ENCODE peak calls at places on chromosomes 4 and X, in eight cellular contexts. One of them, this sample, is unnamed.

GRCh38 chr4:57064811-57065711 is 45.1 kb downstream of the IGFBP7 start:
- DNase-seq in heart right ventricle: peak
- DNase-seq in GM12864: no peak
- DNase-seq in coronary artery: peak
- DNase-seq in suprapubic skin: no peak
- DNase-seq in HepG2: no peak
- DNase-seq in OCI-LY7: no peak
- DNase-seq in astrocyte of the cerebellum: peak
- DNase-seq in this sample: peak

GRCh38 chrX:133314297-133314696 is 96.1 kb upstream of the TFDP3 start:
- DNase-seq in heart right ventricle: no peak
- DNase-seq in GM12864: no peak
- DNase-seq in coronary artery: no peak
- DNase-seq in suprapubic skin: no peak
- DNase-seq in HepG2: no peak
- DNase-seq in OCI-LY7: no peak
- DNase-seq in astrocyte of the cerebellum: no peak
- DNase-seq in this sample: no peak

GRCh38 chr4:7725951-7726350 is 213.7 kb downstream of the AFAP1 start:
- DNase-seq in heart right ventricle: peak
- DNase-seq in GM12864: no peak
- DNase-seq in coronary artery: no peak
- DNase-seq in suprapubic skin: no peak
- DNase-seq in HepG2: no peak
- DNase-seq in OCI-LY7: no peak
- DNase-seq in astrocyte of the cerebellum: no peak
- DNase-seq in this sample: no peak

GRCh38 chrX:22748093-22748999 is 251.4 kb upstream of the DDX53 start:
- DNase-seq in heart right ventricle: peak
- DNase-seq in GM12864: no peak
- DNase-seq in coronary artery: no peak
- DNase-seq in suprapubic skin: no peak
- DNase-seq in HepG2: peak
- DNase-seq in OCI-LY7: peak
- DNase-seq in astrocyte of the cerebellum: peak
- DNase-seq in this sample: peak

GRCh38 chr4:70705856-70706461 is 15.8 kb upstream of the RUFY3 start:
- DNase-seq in heart right ventricle: no peak
- DNase-seq in GM12864: no peak
- DNase-seq in coronary artery: no peak
- DNase-seq in suprapubic skin: no peak
- DNase-seq in HepG2: no peak
- DNase-seq in OCI-LY7: no peak
- DNase-seq in astrocyte of the cerebellum: no peak
- DNase-seq in this sample: peak

GRCh38 chr4:74996996-74997395 is 64.1 kb downstream of the PARM1 start:
- DNase-seq in heart right ventricle: no peak
- DNase-seq in GM12864: no peak
- DNase-seq in coronary artery: no peak
- DNase-seq in suprapubic skin: no peak
- DNase-seq in HepG2: no peak
- DNase-seq in OCI-LY7: no peak
- DNase-seq in astrocyte of the cerebellum: no peak
- DNase-seq in this sample: no peak

GRCh38 chr4:110305455-110305854 is 107.0 kb upstream of the ELOVL6 start:
- DNase-seq in heart right ventricle: no peak
- DNase-seq in GM12864: no peak
- DNase-seq in coronary artery: no peak
- DNase-seq in suprapubic skin: no peak
- DNase-seq in HepG2: no peak
- DNase-seq in OCI-LY7: no peak
- DNase-seq in astrocyte of the cerebellum: no peak
- DNase-seq in this sample: no peak

GRCh38 chr4:169005453-169006099 is 4.5 kb downstream of the CBR4 start:
- DNase-seq in heart right ventricle: no peak
- DNase-seq in GM12864: no peak
- DNase-seq in coronary artery: no peak
- DNase-seq in suprapubic skin: no peak
- DNase-seq in HepG2: peak
- DNase-seq in OCI-LY7: peak
- DNase-seq in astrocyte of the cerebellum: no peak
- DNase-seq in this sample: no peak

GRCh38 chr4:102575369-102576129 is 74.4 kb downstream of the NFKB1 start:
- DNase-seq in heart right ventricle: no peak
- DNase-seq in GM12864: no peak
- DNase-seq in coronary artery: no peak
- DNase-seq in suprapubic skin: no peak
- DNase-seq in HepG2: peak
- DNase-seq in OCI-LY7: no peak
- DNase-seq in astrocyte of the cerebellum: peak
- DNase-seq in this sample: no peak

GRCh38 chr4:53635697-53636483 is 44.6 kb upstream of the LNX1 start:
- DNase-seq in heart right ventricle: no peak
- DNase-seq in GM12864: no peak
- DNase-seq in coronary artery: no peak
- DNase-seq in suprapubic skin: no peak
- DNase-seq in HepG2: no peak
- DNase-seq in OCI-LY7: no peak
- DNase-seq in astrocyte of the cerebellum: no peak
- DNase-seq in this sample: no peak

GRCh38 chr4:26385690-26386089 is 64.9 kb downstream of the RBPJ start:
- DNase-seq in heart right ventricle: no peak
- DNase-seq in GM12864: no peak
- DNase-seq in coronary artery: no peak
- DNase-seq in suprapubic skin: no peak
- DNase-seq in HepG2: no peak
- DNase-seq in OCI-LY7: no peak
- DNase-seq in astrocyte of the cerebellum: no peak
- DNase-seq in this sample: no peak

GRCh38 chrX:11944486-11944885 is 186.4 kb downstream of the MSL3 start:
- DNase-seq in heart right ventricle: no peak
- DNase-seq in GM12864: no peak
- DNase-seq in coronary artery: no peak
- DNase-seq in suprapubic skin: no peak
- DNase-seq in HepG2: no peak
- DNase-seq in OCI-LY7: peak
- DNase-seq in astrocyte of the cerebellum: peak
- DNase-seq in this sample: no peak

GRCh38 chrX:153474718-153475117 is 4.3 kb upstream of the HAUS7 start:
- DNase-seq in heart right ventricle: peak
- DNase-seq in GM12864: no peak
- DNase-seq in coronary artery: no peak
- DNase-seq in suprapubic skin: no peak
- DNase-seq in HepG2: no peak
- DNase-seq in OCI-LY7: no peak
- DNase-seq in astrocyte of the cerebellum: no peak
- DNase-seq in this sample: no peak

GRCh38 chr4:48093949-48094550 is 40.0 kb downstream of the TXK start:
- DNase-seq in heart right ventricle: no peak
- DNase-seq in GM12864: no peak
- DNase-seq in coronary artery: no peak
- DNase-seq in suprapubic skin: no peak
- DNase-seq in HepG2: no peak
- DNase-seq in OCI-LY7: no peak
- DNase-seq in astrocyte of the cerebellum: no peak
- DNase-seq in this sample: no peak

GRCh38 chr4:148239406-148239805 is 202.8 kb downstream of the NR3C2 start:
- DNase-seq in heart right ventricle: peak
- DNase-seq in GM12864: no peak
- DNase-seq in coronary artery: no peak
- DNase-seq in suprapubic skin: no peak
- DNase-seq in HepG2: no peak
- DNase-seq in OCI-LY7: no peak
- DNase-seq in astrocyte of the cerebellum: no peak
- DNase-seq in this sample: no peak

GRCh38 chrX:36908801-36909403 is 99.3 kb upstream of the FAM47C start:
- DNase-seq in heart right ventricle: no peak
- DNase-seq in GM12864: no peak
- DNase-seq in coronary artery: no peak
- DNase-seq in suprapubic skin: no peak
- DNase-seq in HepG2: peak
- DNase-seq in OCI-LY7: peak
- DNase-seq in astrocyte of the cerebellum: peak
- DNase-seq in this sample: no peak

GRCh38 chrX:68440438-68440837 is 7.1 kb upstream of the OPHN1 start:
- DNase-seq in heart right ventricle: no peak
- DNase-seq in GM12864: no peak
- DNase-seq in coronary artery: no peak
- DNase-seq in suprapubic skin: no peak
- DNase-seq in HepG2: no peak
- DNase-seq in OCI-LY7: no peak
- DNase-seq in astrocyte of the cerebellum: no peak
- DNase-seq in this sample: no peak

GRCh38 chr4:38162240-38162784 is 202.1 kb downstream of the PTTG2 start:
- DNase-seq in heart right ventricle: no peak
- DNase-seq in GM12864: no peak
- DNase-seq in coronary artery: no peak
- DNase-seq in suprapubic skin: no peak
- DNase-seq in HepG2: peak
- DNase-seq in OCI-LY7: no peak
- DNase-seq in astrocyte of the cerebellum: peak
- DNase-seq in this sample: no peak

GRCh38 chr4:184472540-184473264 is 1.6 kb downstream of the IRF2 start:
- DNase-seq in heart right ventricle: peak
- DNase-seq in GM12864: no peak
- DNase-seq in coronary artery: peak
- DNase-seq in suprapubic skin: peak
- DNase-seq in HepG2: peak
- DNase-seq in OCI-LY7: peak
- DNase-seq in astrocyte of the cerebellum: no peak
- DNase-seq in this sample: no peak
- TF ChIP-seq CTCF in heart right ventricle: peak
- TF ChIP-seq CTCF in GM12864: no peak
- TF ChIP-seq CTCF in coronary artery: no peak
- TF ChIP-seq CTCF in suprapubic skin: no peak
- TF ChIP-seq CTCF in HepG2: no peak
- TF ChIP-seq CTCF in OCI-LY7: no peak
- TF ChIP-seq CTCF in astrocyte of the cerebellum: no peak
- TF ChIP-seq CTCF in this sample: no peak

DNA sequence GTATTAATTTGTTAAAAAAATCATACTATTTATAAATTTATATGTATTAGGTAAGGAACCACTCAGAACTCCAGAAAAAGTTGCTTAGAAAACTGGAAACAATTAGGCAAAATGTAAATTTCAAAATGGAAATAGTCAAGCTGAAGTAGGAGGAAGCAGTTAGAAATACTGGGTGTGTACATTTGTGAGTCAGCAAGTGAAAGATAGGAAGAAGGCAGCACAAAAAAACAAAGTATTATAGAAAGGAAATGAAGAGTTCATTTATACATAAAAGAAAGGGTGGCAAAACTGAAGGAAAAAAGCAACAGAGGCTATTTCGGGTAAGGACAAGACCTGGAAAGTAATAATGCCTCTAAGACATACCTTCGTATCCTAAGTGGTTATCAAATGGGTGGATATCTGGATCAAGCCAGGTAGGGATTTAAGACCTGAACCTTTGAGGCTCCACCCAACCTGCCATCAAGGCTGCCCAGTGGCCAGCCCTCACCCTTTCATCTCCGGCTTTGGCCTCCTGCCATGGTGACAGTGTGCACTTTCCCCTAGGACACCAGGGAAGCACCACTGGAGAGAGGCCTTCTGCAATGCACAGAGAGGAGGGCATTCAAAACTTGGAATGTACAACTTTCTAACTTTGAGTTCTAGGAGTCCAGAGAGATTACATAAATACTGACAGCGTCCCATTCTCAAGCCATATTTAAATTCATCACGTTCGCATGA is at the start of gene LRRC66:
- DNase-seq in heart right ventricle: no peak
- DNase-seq in GM12864: no peak
- DNase-seq in coronary artery: no peak
- DNase-seq in suprapubic skin: no peak
- DNase-seq in HepG2: peak
- DNase-seq in OCI-LY7: no peak
- DNase-seq in astrocyte of the cerebellum: no peak
- DNase-seq in this sample: no peak
- H3K4me3 ChIP-seq in heart right ventricle: no peak
- H3K4me3 ChIP-seq in GM12864: no peak
- H3K4me3 ChIP-seq in coronary artery: no peak
- H3K4me3 ChIP-seq in suprapubic skin: no peak
- H3K4me3 ChIP-seq in HepG2: no peak
- H3K4me3 ChIP-seq in OCI-LY7: no peak
- H3K4me3 ChIP-seq in astrocyte of the cerebellum: no peak
- H3K4me3 ChIP-seq in this sample: no peak

DNA sequence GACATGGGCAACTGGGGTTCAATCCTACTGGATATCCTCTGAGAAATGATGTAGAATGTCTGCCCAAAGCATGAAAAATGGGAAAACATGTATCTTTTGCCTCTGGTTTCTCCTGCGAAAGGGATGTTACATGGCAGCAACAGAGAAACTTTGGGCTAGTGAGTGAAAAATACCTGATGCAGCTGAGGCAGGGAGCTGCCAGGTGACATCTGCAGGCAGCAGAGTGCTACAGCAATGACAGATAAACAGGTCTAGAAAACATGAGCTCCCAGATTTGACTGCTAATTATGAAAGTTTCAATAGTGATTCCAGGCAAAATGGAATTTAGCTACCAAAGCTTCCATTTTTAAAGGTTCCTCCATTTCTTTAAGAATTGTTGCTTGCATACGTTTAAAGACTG is 4.8 kb upstream of the CXCL1 start:
- DNase-seq in heart right ventricle: no peak
- DNase-seq in GM12864: no peak
- DNase-seq in coronary artery: no peak
- DNase-seq in suprapubic skin: no peak
- DNase-seq in HepG2: peak
- DNase-seq in OCI-LY7: peak
- DNase-seq in astrocyte of the cerebellum: no peak
- DNase-seq in this sample: no peak
- TF ChIP-seq CTCF in heart right ventricle: peak
- TF ChIP-seq CTCF in GM12864: peak
- TF ChIP-seq CTCF in coronary artery: no peak
- TF ChIP-seq CTCF in suprapubic skin: peak
- TF ChIP-seq CTCF in HepG2: peak
- TF ChIP-seq CTCF in OCI-LY7: peak
- TF ChIP-seq CTCF in astrocyte of the cerebellum: peak
- TF ChIP-seq CTCF in this sample: peak

GRCh38 chr4:186204103-186204559 is 12.8 kb downstream of the CYP4V2 start:
- DNase-seq in heart right ventricle: no peak
- DNase-seq in GM12864: no peak
- DNase-seq in coronary artery: no peak
- DNase-seq in suprapubic skin: peak
- DNase-seq in HepG2: no peak
- DNase-seq in OCI-LY7: no peak
- DNase-seq in astrocyte of the cerebellum: no peak
- DNase-seq in this sample: no peak

GRCh38 chr4:186202490-186203140 is 11.2 kb downstream of the CYP4V2 start:
- DNase-seq in heart right ventricle: no peak
- DNase-seq in GM12864: no peak
- DNase-seq in coronary artery: no peak
- DNase-seq in suprapubic skin: no peak
- DNase-seq in HepG2: no peak
- DNase-seq in OCI-LY7: no peak
- DNase-seq in astrocyte of the cerebellum: no peak
- DNase-seq in this sample: no peak

GRCh38 chr4:186203391-186203802 is 12.0 kb downstream of the CYP4V2 start:
- DNase-seq in heart right ventricle: no peak
- DNase-seq in GM12864: no peak
- DNase-seq in coronary artery: no peak
- DNase-seq in suprapubic skin: no peak
- DNase-seq in HepG2: no peak
- DNase-seq in OCI-LY7: no peak
- DNase-seq in astrocyte of the cerebellum: no peak
- DNase-seq in this sample: no peak

GRCh38 chr4:186201535-186202230 is 10.3 kb downstream of the CYP4V2 start:
- DNase-seq in heart right ventricle: peak
- DNase-seq in GM12864: no peak
- DNase-seq in coronary artery: no peak
- DNase-seq in suprapubic skin: no peak
- DNase-seq in HepG2: peak
- DNase-seq in OCI-LY7: peak
- DNase-seq in astrocyte of the cerebellum: no peak
- DNase-seq in this sample: no peak

GRCh38 chr4:186204611-186205144 is 13.3 kb downstream of the CYP4V2 start:
- DNase-seq in heart right ventricle: no peak
- DNase-seq in GM12864: no peak
- DNase-seq in coronary artery: no peak
- DNase-seq in suprapubic skin: no peak
- DNase-seq in HepG2: no peak
- DNase-seq in OCI-LY7: no peak
- DNase-seq in astrocyte of the cerebellum: no peak
- DNase-seq in this sample: no peak
- H3K4me3 ChIP-seq in heart right ventricle: no peak
- H3K4me3 ChIP-seq in GM12864: peak
- H3K4me3 ChIP-seq in coronary artery: peak
- H3K4me3 ChIP-seq in suprapubic skin: peak
- H3K4me3 ChIP-seq in HepG2: no peak
- H3K4me3 ChIP-seq in OCI-LY7: no peak
- H3K4me3 ChIP-seq in astrocyte of the cerebellum: no peak
- H3K4me3 ChIP-seq in this sample: no peak

This sample was measured in AG09309.